ENCODE peak calls at places on chromosomes 12 and 14, in six cellular contexts. L is tibial nerve, E is substantia nigra, N is skeletal muscle cell, W is GM23338, Z is germinal center. F is an unnamed sample.

GRCh38 chr14:20627337-20628032 is 14.0 kb downstream of the OR6S1 start:
- DNase-seq in W (no peak), Z (no peak), E (no peak), N (no peak), L (no peak), F (no peak)

GRCh38 chr12:20018406-20018805 is 349.9 kb upstream of the PDE3A start:
- DNase-seq in Z (no peak), W (no peak), L (no peak), E (no peak), N (no peak), F (no peak)

GRCh38 chr12:124916370-124917134 is 2.1 kb upstream of the UBC start:
- DNase-seq in E (no peak), L (peak), Z (no peak), N (peak), W (peak), F (peak)

GRCh38 chr14:91333640-91334039 is 84.0 kb downstream of the CCDC88C start:
- DNase-seq in W (no peak), Z (no peak), L (no peak), N (no peak), E (no peak), F (no peak)

GRCh38 chr12:39239484-39240143 is 203.3 kb downstream of the KIF21A start:
- DNase-seq in L (no peak), E (no peak), Z (no peak), N (no peak), W (no peak), F (no peak)

GRCh38 chr12:27682534-27682933 is 13.7 kb upstream of the REP15 start:
- DNase-seq in W (no peak), N (no peak), Z (no peak), E (no peak), L (no peak), F (no peak)

GRCh38 chr12:93167841-93168492 is 209.8 kb upstream of the NUDT4 start:
- DNase-seq in W (peak), E (no peak), L (no peak), N (no peak), Z (peak), F (no peak)

GRCh38 chr14:66345986-66346385 is 140.2 kb upstream of the CCDC196 start:
- DNase-seq in L (no peak), N (no peak), W (no peak), Z (no peak), E (no peak), F (no peak)

GRCh38 chr14:59844414-59844813 is 26.2 kb downstream of the RTN1 start:
- DNase-seq in Z (no peak), E (no peak), W (no peak), L (no peak), N (no peak), F (no peak)

GRCh38 chr12:128323526-128323925 is 56.6 kb downstream of the TMEM132C start:
- DNase-seq in W (no peak), L (no peak), N (no peak), Z (no peak), E (no peak), F (no peak)

GRCh38 chr12:50174971-50175715 is 8.0 kb upstream of the CERS5 start:
- DNase-seq in Z (peak), E (no peak), L (no peak), W (peak), N (no peak), F (peak)

GRCh38 chr12:57477710-57478681 is 1.7 kb downstream of the ARHGAP9 start:
- DNase-seq in W (no peak), L (no peak), N (no peak), Z (peak), E (no peak), F (no peak)

GRCh38 chr12:126389215-126389841 is 1324.1 kb downstream of the AACS start:
- DNase-seq in N (peak), E (no peak), W (no peak), L (peak), Z (no peak), F (peak)

GRCh38 chr12:87304406-87304805 is 724.8 kb downstream of the C12orf50 start:
- DNase-seq in W (peak), E (no peak), Z (no peak), L (no peak), N (no peak), F (no peak)

GRCh38 chr14:63454863-63455622 is 88.1 kb downstream of the PPP2R5E start:
- DNase-seq in L (no peak), N (peak), Z (no peak), W (peak), E (no peak), F (no peak)

GRCh38 chr14:63891148-63891964 is 38.6 kb downstream of the SYNE2 start:
- DNase-seq in Z (no peak), L (no peak), W (peak), N (no peak), E (no peak), F (no peak)

GRCh38 chr14:104752338-104752734 is 611 bp upstream of the SIVA1 start:
- DNase-seq in N (no peak), E (no peak), Z (no peak), W (no peak), L (no peak), F (no peak)